ENCODE peak calls at places on chromosomes 11 and 22, in seven cellular contexts. One of them, this sample, is unnamed.

GRCh38 chr11:35038211-35038930 is 100.6 kb upstream of the CD44 start:
- DNase-seq in stimulated activated naive CD8-positive, alpha-beta T cell treated with anti-CD3 and anti-CD28 coated beads, Interleukin-15, Interleukin-2, amounts not matched to agents 100 U/mL and 50 U/mL, for 24 hours: no peak
- DNase-seq in IMR-90: no peak
- DNase-seq in head of caudate nucleus: no peak
- DNase-seq in NCI-H187 treated with DMSO at 0.1 percent for 48 hours: no peak
- DNase-seq in ELF-1: peak; percentile 15
- DNase-seq in pons: no peak
- DNase-seq in this sample: peak; percentile 37

GRCh38 chr11:77503006-77503405 is 29.1 kb upstream of the PAK1 start:
- DNase-seq in stimulated activated naive CD8-positive, alpha-beta T cell treated with anti-CD3 and anti-CD28 coated beads, Interleukin-15, Interleukin-2, amounts not matched to agents 100 U/mL and 50 U/mL, for 24 hours: no peak
- DNase-seq in IMR-90: peak; percentile 19
- DNase-seq in head of caudate nucleus: no peak
- DNase-seq in NCI-H187 treated with DMSO at 0.1 percent for 48 hours: no peak
- DNase-seq in ELF-1: peak; percentile 9
- DNase-seq in pons: no peak
- DNase-seq in this sample: peak; percentile 33

GRCh38 chr11:120605469-120605868 is 93.9 kb downstream of the GRIK4 start:
- DNase-seq in stimulated activated naive CD8-positive, alpha-beta T cell treated with anti-CD3 and anti-CD28 coated beads, Interleukin-15, Interleukin-2, amounts not matched to agents 100 U/mL and 50 U/mL, for 24 hours: no peak
- DNase-seq in IMR-90: no peak
- DNase-seq in head of caudate nucleus: no peak
- DNase-seq in NCI-H187 treated with DMSO at 0.1 percent for 48 hours: no peak
- DNase-seq in ELF-1: no peak
- DNase-seq in pons: no peak
- DNase-seq in this sample: no peak

GRCh38 chr11:62108017-62108750 is 15.6 kb upstream of the INCENP start:
- DNase-seq in stimulated activated naive CD8-positive, alpha-beta T cell treated with anti-CD3 and anti-CD28 coated beads, Interleukin-15, Interleukin-2, amounts not matched to agents 100 U/mL and 50 U/mL, for 24 hours: no peak
- DNase-seq in IMR-90: peak; percentile 74
- DNase-seq in head of caudate nucleus: no peak
- DNase-seq in NCI-H187 treated with DMSO at 0.1 percent for 48 hours: peak; percentile 38
- DNase-seq in ELF-1: peak; percentile 62
- DNase-seq in pons: peak; percentile 75
- DNase-seq in this sample: peak; percentile 74

GRCh38 chr11:66909181-66909580 is 49.0 kb downstream of the PC start:
- DNase-seq in stimulated activated naive CD8-positive, alpha-beta T cell treated with anti-CD3 and anti-CD28 coated beads, Interleukin-15, Interleukin-2, amounts not matched to agents 100 U/mL and 50 U/mL, for 24 hours: no peak
- DNase-seq in IMR-90: no peak
- DNase-seq in head of caudate nucleus: no peak
- DNase-seq in NCI-H187 treated with DMSO at 0.1 percent for 48 hours: no peak
- DNase-seq in ELF-1: no peak
- DNase-seq in pons: no peak
- DNase-seq in this sample: no peak

GRCh38 chr11:111693224-111693937 is 72.8 kb downstream of the PPP2R1B start:
- DNase-seq in stimulated activated naive CD8-positive, alpha-beta T cell treated with anti-CD3 and anti-CD28 coated beads, Interleukin-15, Interleukin-2, amounts not matched to agents 100 U/mL and 50 U/mL, for 24 hours: no peak
- DNase-seq in IMR-90: no peak
- DNase-seq in head of caudate nucleus: no peak
- DNase-seq in NCI-H187 treated with DMSO at 0.1 percent for 48 hours: no peak
- DNase-seq in ELF-1: no peak
- DNase-seq in pons: no peak
- DNase-seq in this sample: no peak

GRCh38 chr22:21961886-21962654 is 9.4 kb upstream of the PPM1F start:
- DNase-seq in stimulated activated naive CD8-positive, alpha-beta T cell treated with anti-CD3 and anti-CD28 coated beads, Interleukin-15, Interleukin-2, amounts not matched to agents 100 U/mL and 50 U/mL, for 24 hours: no peak
- DNase-seq in IMR-90: peak; percentile 72
- DNase-seq in head of caudate nucleus: no peak
- DNase-seq in NCI-H187 treated with DMSO at 0.1 percent for 48 hours: no peak
- DNase-seq in ELF-1: no peak
- DNase-seq in pons: no peak
- DNase-seq in this sample: peak; percentile 40

GRCh38 chr11:1695548-1696108 is 1.4 kb upstream of the KRTAP5-6 start:
- DNase-seq in stimulated activated naive CD8-positive, alpha-beta T cell treated with anti-CD3 and anti-CD28 coated beads, Interleukin-15, Interleukin-2, amounts not matched to agents 100 U/mL and 50 U/mL, for 24 hours: no peak
- DNase-seq in IMR-90: no peak
- DNase-seq in head of caudate nucleus: no peak
- DNase-seq in NCI-H187 treated with DMSO at 0.1 percent for 48 hours: no peak
- DNase-seq in ELF-1: no peak
- DNase-seq in pons: no peak
- DNase-seq in this sample: no peak

GRCh38 chr11:119592642-119593041 is 136.4 kb downstream of the NECTIN1 start:
- DNase-seq in stimulated activated naive CD8-positive, alpha-beta T cell treated with anti-CD3 and anti-CD28 coated beads, Interleukin-15, Interleukin-2, amounts not matched to agents 100 U/mL and 50 U/mL, for 24 hours: no peak
- DNase-seq in IMR-90: no peak
- DNase-seq in head of caudate nucleus: no peak
- DNase-seq in NCI-H187 treated with DMSO at 0.1 percent for 48 hours: no peak
- DNase-seq in ELF-1: no peak
- DNase-seq in pons: no peak
- DNase-seq in this sample: no peak

GRCh38 chr11:101003468-101003867 is 126.1 kb downstream of the PGR start:
- DNase-seq in stimulated activated naive CD8-positive, alpha-beta T cell treated with anti-CD3 and anti-CD28 coated beads, Interleukin-15, Interleukin-2, amounts not matched to agents 100 U/mL and 50 U/mL, for 24 hours: no peak
- DNase-seq in IMR-90: no peak
- DNase-seq in head of caudate nucleus: no peak
- DNase-seq in NCI-H187 treated with DMSO at 0.1 percent for 48 hours: no peak
- DNase-seq in ELF-1: peak; percentile 13
- DNase-seq in pons: no peak
- DNase-seq in this sample: no peak

GRCh38 chr11:73236879-73237278 is 18.8 kb downstream of the P2RY2 start:
- DNase-seq in stimulated activated naive CD8-positive, alpha-beta T cell treated with anti-CD3 and anti-CD28 coated beads, Interleukin-15, Interleukin-2, amounts not matched to agents 100 U/mL and 50 U/mL, for 24 hours: peak; percentile 49
- DNase-seq in IMR-90: peak; percentile 18
- DNase-seq in head of caudate nucleus: peak; percentile 40
- DNase-seq in NCI-H187 treated with DMSO at 0.1 percent for 48 hours: no peak
- DNase-seq in ELF-1: peak; percentile 77
- DNase-seq in pons: peak; percentile 15
- DNase-seq in this sample: peak; percentile 40

GRCh38 chr22:19714320-19715252 is at the start of gene SEPTIN5:
- DNase-seq in stimulated activated naive CD8-positive, alpha-beta T cell treated with anti-CD3 and anti-CD28 coated beads, Interleukin-15, Interleukin-2, amounts not matched to agents 100 U/mL and 50 U/mL, for 24 hours: no peak
- DNase-seq in IMR-90: no peak
- DNase-seq in head of caudate nucleus: no peak
- DNase-seq in NCI-H187 treated with DMSO at 0.1 percent for 48 hours: no peak
- DNase-seq in ELF-1: no peak
- DNase-seq in pons: no peak
- DNase-seq in this sample: no peak

GRCh38 chr22:44622147-44622427 is 79.9 kb upstream of the PRR5 start:
- DNase-seq in stimulated activated naive CD8-positive, alpha-beta T cell treated with anti-CD3 and anti-CD28 coated beads, Interleukin-15, Interleukin-2, amounts not matched to agents 100 U/mL and 50 U/mL, for 24 hours: no peak
- DNase-seq in IMR-90: no peak
- DNase-seq in head of caudate nucleus: no peak
- DNase-seq in NCI-H187 treated with DMSO at 0.1 percent for 48 hours: no peak
- DNase-seq in ELF-1: peak; percentile 49
- DNase-seq in pons: no peak
- DNase-seq in this sample: no peak

GRCh38 chr11:118953265-118953664 is 2.8 kb upstream of the UPK2 start:
- DNase-seq in stimulated activated naive CD8-positive, alpha-beta T cell treated with anti-CD3 and anti-CD28 coated beads, Interleukin-15, Interleukin-2, amounts not matched to agents 100 U/mL and 50 U/mL, for 24 hours: no peak
- DNase-seq in IMR-90: peak; percentile 18
- DNase-seq in head of caudate nucleus: peak; percentile 70
- DNase-seq in NCI-H187 treated with DMSO at 0.1 percent for 48 hours: no peak
- DNase-seq in ELF-1: peak; percentile 71
- DNase-seq in pons: peak; percentile 82
- DNase-seq in this sample: peak; percentile 38

GRCh38 chr11:10072841-10073240 is 221.2 kb downstream of the SBF2 start:
- DNase-seq in stimulated activated naive CD8-positive, alpha-beta T cell treated with anti-CD3 and anti-CD28 coated beads, Interleukin-15, Interleukin-2, amounts not matched to agents 100 U/mL and 50 U/mL, for 24 hours: no peak
- DNase-seq in IMR-90: peak; percentile 35
- DNase-seq in head of caudate nucleus: no peak
- DNase-seq in NCI-H187 treated with DMSO at 0.1 percent for 48 hours: no peak
- DNase-seq in ELF-1: no peak
- DNase-seq in pons: no peak
- DNase-seq in this sample: peak; percentile 32

GRCh38 chr22:50520826-50521453 is 4.5 kb downstream of the SCO2 start:
- DNase-seq in stimulated activated naive CD8-positive, alpha-beta T cell treated with anti-CD3 and anti-CD28 coated beads, Interleukin-15, Interleukin-2, amounts not matched to agents 100 U/mL and 50 U/mL, for 24 hours: no peak
- DNase-seq in IMR-90: no peak
- DNase-seq in head of caudate nucleus: no peak
- DNase-seq in NCI-H187 treated with DMSO at 0.1 percent for 48 hours: no peak
- DNase-seq in ELF-1: no peak
- DNase-seq in pons: no peak
- DNase-seq in this sample: no peak

GRCh38 chr11:75029836-75030631 is 41.3 kb downstream of the NEU3 start:
- DNase-seq in stimulated activated naive CD8-positive, alpha-beta T cell treated with anti-CD3 and anti-CD28 coated beads, Interleukin-15, Interleukin-2, amounts not matched to agents 100 U/mL and 50 U/mL, for 24 hours: no peak
- DNase-seq in IMR-90: peak; percentile 45
- DNase-seq in head of caudate nucleus: no peak
- DNase-seq in NCI-H187 treated with DMSO at 0.1 percent for 48 hours: no peak
- DNase-seq in ELF-1: no peak
- DNase-seq in pons: no peak
- DNase-seq in this sample: peak; percentile 48

GRCh38 chr11:34641456-34641855 is 20.6 kb downstream of the EHF start:
- DNase-seq in stimulated activated naive CD8-positive, alpha-beta T cell treated with anti-CD3 and anti-CD28 coated beads, Interleukin-15, Interleukin-2, amounts not matched to agents 100 U/mL and 50 U/mL, for 24 hours: no peak
- DNase-seq in IMR-90: no peak
- DNase-seq in head of caudate nucleus: no peak
- DNase-seq in NCI-H187 treated with DMSO at 0.1 percent for 48 hours: no peak
- DNase-seq in ELF-1: no peak
- DNase-seq in pons: no peak
- DNase-seq in this sample: no peak

GRCh38 chr11:127000291-127000968 is at the start of gene KIRREL3:
- DNase-seq in stimulated activated naive CD8-positive, alpha-beta T cell treated with anti-CD3 and anti-CD28 coated beads, Interleukin-15, Interleukin-2, amounts not matched to agents 100 U/mL and 50 U/mL, for 24 hours: no peak
- DNase-seq in IMR-90: peak; percentile 40
- DNase-seq in head of caudate nucleus: peak; percentile 79
- DNase-seq in NCI-H187 treated with DMSO at 0.1 percent for 48 hours: no peak
- DNase-seq in ELF-1: peak; percentile 37
- DNase-seq in pons: peak; percentile 78
- DNase-seq in this sample: peak; percentile 68

GRCh38 chr22:25362215-25362882 is 142.9 kb downstream of the CRYBB2 start:
- DNase-seq in stimulated activated naive CD8-positive, alpha-beta T cell treated with anti-CD3 and anti-CD28 coated beads, Interleukin-15, Interleukin-2, amounts not matched to agents 100 U/mL and 50 U/mL, for 24 hours: peak; percentile 86
- DNase-seq in IMR-90: peak; percentile 38
- DNase-seq in head of caudate nucleus: peak; percentile 78
- DNase-seq in NCI-H187 treated with DMSO at 0.1 percent for 48 hours: no peak
- DNase-seq in ELF-1: peak; percentile 87
- DNase-seq in pons: peak; percentile 35
- DNase-seq in this sample: peak; percentile 58

GRCh38 chr11:83285771-83286528 is at the start of gene CCDC90B:
- DNase-seq in stimulated activated naive CD8-positive, alpha-beta T cell treated with anti-CD3 and anti-CD28 coated beads, Interleukin-15, Interleukin-2, amounts not matched to agents 100 U/mL and 50 U/mL, for 24 hours: peak; percentile 89
- DNase-seq in IMR-90: peak; percentile 98
- DNase-seq in head of caudate nucleus: peak; percentile 97
- DNase-seq in NCI-H187 treated with DMSO at 0.1 percent for 48 hours: peak; percentile 91
- DNase-seq in ELF-1: peak; percentile 98
- DNase-seq in pons: peak; percentile 99
- DNase-seq in this sample: peak; percentile 98

GRCh38 chr22:37842015-37842793 is 1.9 kb downstream of the ANKRD54 start:
- DNase-seq in stimulated activated naive CD8-positive, alpha-beta T cell treated with anti-CD3 and anti-CD28 coated beads, Interleukin-15, Interleukin-2, amounts not matched to agents 100 U/mL and 50 U/mL, for 24 hours: no peak
- DNase-seq in IMR-90: no peak
- DNase-seq in head of caudate nucleus: no peak
- DNase-seq in NCI-H187 treated with DMSO at 0.1 percent for 48 hours: no peak
- DNase-seq in ELF-1: no peak
- DNase-seq in pons: peak; percentile 40
- DNase-seq in this sample: no peak

GRCh38 chr11:117900144-117900651 is 23.7 kb upstream of the FXYD6 start:
- DNase-seq in stimulated activated naive CD8-positive, alpha-beta T cell treated with anti-CD3 and anti-CD28 coated beads, Interleukin-15, Interleukin-2, amounts not matched to agents 100 U/mL and 50 U/mL, for 24 hours: no peak
- DNase-seq in IMR-90: no peak
- DNase-seq in head of caudate nucleus: no peak
- DNase-seq in NCI-H187 treated with DMSO at 0.1 percent for 48 hours: no peak
- DNase-seq in ELF-1: no peak
- DNase-seq in pons: peak; percentile 17
- DNase-seq in this sample: no peak

GRCh38 chr11:117792241-117792640 is 4.8 kb downstream of the DSCAML1 start:
- DNase-seq in stimulated activated naive CD8-positive, alpha-beta T cell treated with anti-CD3 and anti-CD28 coated beads, Interleukin-15, Interleukin-2, amounts not matched to agents 100 U/mL and 50 U/mL, for 24 hours: no peak
- DNase-seq in IMR-90: no peak
- DNase-seq in head of caudate nucleus: no peak
- DNase-seq in NCI-H187 treated with DMSO at 0.1 percent for 48 hours: peak; percentile 89
- DNase-seq in ELF-1: no peak
- DNase-seq in pons: no peak
- DNase-seq in this sample: no peak

This sample was measured in EH.